ENCODE peak calls at places on chromosomes 12 and 14, in nine cellular contexts. One of them, this sample, is unnamed.

GRCh38 chr14:28677381-28677780 is 89.2 kb upstream of the FOXG1 start:
- DNase-seq in stimulated activated effector memory CD8-positive, alpha-beta T cell treated with anti-CD3 and anti-CD28 coated beads, Interleukin-12 subunit alpha, Interleukin-12 subunit beta, amount 100 ng/mL, for 72 hours: no peak
- DNase-seq in KBM-7: no peak
- DNase-seq in lower leg skin: no peak
- DNase-seq in activated T-cell treated with anti-CD3 and anti-CD28 coated beads, Interleukin-2, amount 50 U/mL, for 4 hours: no peak
- DNase-seq in mesendoderm: peak
- DNase-seq in GM12891: no peak
- DNase-seq in GM03348: no peak
- DNase-seq in GM10248: no peak
- DNase-seq in this sample: no peak

GRCh38 chr14:51337520-51337919 is 97.5 kb downstream of the TMX1 start:
- DNase-seq in stimulated activated effector memory CD8-positive, alpha-beta T cell treated with anti-CD3 and anti-CD28 coated beads, Interleukin-12 subunit alpha, Interleukin-12 subunit beta, amount 100 ng/mL, for 72 hours: no peak
- DNase-seq in KBM-7: peak
- DNase-seq in lower leg skin: peak
- DNase-seq in activated T-cell treated with anti-CD3 and anti-CD28 coated beads, Interleukin-2, amount 50 U/mL, for 4 hours: no peak
- DNase-seq in mesendoderm: no peak
- DNase-seq in GM12891: no peak
- DNase-seq in GM03348: no peak
- DNase-seq in GM10248: no peak
- DNase-seq in this sample: no peak

GRCh38 chr12:71430756-71431155 is 8.8 kb upstream of the LGR5 start:
- DNase-seq in stimulated activated effector memory CD8-positive, alpha-beta T cell treated with anti-CD3 and anti-CD28 coated beads, Interleukin-12 subunit alpha, Interleukin-12 subunit beta, amount 100 ng/mL, for 72 hours: no peak
- DNase-seq in KBM-7: no peak
- DNase-seq in lower leg skin: no peak
- DNase-seq in activated T-cell treated with anti-CD3 and anti-CD28 coated beads, Interleukin-2, amount 50 U/mL, for 4 hours: no peak
- DNase-seq in mesendoderm: no peak
- DNase-seq in GM12891: no peak
- DNase-seq in GM03348: no peak
- DNase-seq in GM10248: no peak
- DNase-seq in this sample: no peak

GRCh38 chr14:49420201-49420600 is 166.0 kb downstream of the RPS29 start:
- DNase-seq in stimulated activated effector memory CD8-positive, alpha-beta T cell treated with anti-CD3 and anti-CD28 coated beads, Interleukin-12 subunit alpha, Interleukin-12 subunit beta, amount 100 ng/mL, for 72 hours: no peak
- DNase-seq in KBM-7: no peak
- DNase-seq in lower leg skin: no peak
- DNase-seq in activated T-cell treated with anti-CD3 and anti-CD28 coated beads, Interleukin-2, amount 50 U/mL, for 4 hours: no peak
- DNase-seq in mesendoderm: no peak
- DNase-seq in GM12891: no peak
- DNase-seq in GM03348: no peak
- DNase-seq in GM10248: no peak
- DNase-seq in this sample: no peak

GRCh38 chr12:42296503-42297109 is 29.3 kb downstream of the ZCRB1 start:
- DNase-seq in stimulated activated effector memory CD8-positive, alpha-beta T cell treated with anti-CD3 and anti-CD28 coated beads, Interleukin-12 subunit alpha, Interleukin-12 subunit beta, amount 100 ng/mL, for 72 hours: no peak
- DNase-seq in KBM-7: peak
- DNase-seq in lower leg skin: no peak
- DNase-seq in activated T-cell treated with anti-CD3 and anti-CD28 coated beads, Interleukin-2, amount 50 U/mL, for 4 hours: no peak
- DNase-seq in mesendoderm: peak
- DNase-seq in GM12891: no peak
- DNase-seq in GM03348: no peak
- DNase-seq in GM10248: no peak
- DNase-seq in this sample: no peak

GRCh38 chr14:52850520-52850919 is 59.1 kb upstream of the GNPNAT1 start:
- DNase-seq in stimulated activated effector memory CD8-positive, alpha-beta T cell treated with anti-CD3 and anti-CD28 coated beads, Interleukin-12 subunit alpha, Interleukin-12 subunit beta, amount 100 ng/mL, for 72 hours: no peak
- DNase-seq in KBM-7: no peak
- DNase-seq in lower leg skin: no peak
- DNase-seq in activated T-cell treated with anti-CD3 and anti-CD28 coated beads, Interleukin-2, amount 50 U/mL, for 4 hours: no peak
- DNase-seq in mesendoderm: no peak
- DNase-seq in GM12891: no peak
- DNase-seq in GM03348: no peak
- DNase-seq in GM10248: no peak
- DNase-seq in this sample: no peak

GRCh38 chr14:60349663-60350365 is 100.8 kb downstream of the PPM1A start:
- DNase-seq in stimulated activated effector memory CD8-positive, alpha-beta T cell treated with anti-CD3 and anti-CD28 coated beads, Interleukin-12 subunit alpha, Interleukin-12 subunit beta, amount 100 ng/mL, for 72 hours: no peak
- DNase-seq in KBM-7: peak
- DNase-seq in lower leg skin: no peak
- DNase-seq in activated T-cell treated with anti-CD3 and anti-CD28 coated beads, Interleukin-2, amount 50 U/mL, for 4 hours: no peak
- DNase-seq in mesendoderm: peak
- DNase-seq in GM12891: peak
- DNase-seq in GM03348: peak
- DNase-seq in GM10248: peak
- DNase-seq in this sample: peak

GRCh38 chr14:77469539-77469938 is 11.6 kb downstream of the AHSA1 start:
- DNase-seq in stimulated activated effector memory CD8-positive, alpha-beta T cell treated with anti-CD3 and anti-CD28 coated beads, Interleukin-12 subunit alpha, Interleukin-12 subunit beta, amount 100 ng/mL, for 72 hours: no peak
- DNase-seq in KBM-7: no peak
- DNase-seq in lower leg skin: no peak
- DNase-seq in activated T-cell treated with anti-CD3 and anti-CD28 coated beads, Interleukin-2, amount 50 U/mL, for 4 hours: no peak
- DNase-seq in mesendoderm: peak
- DNase-seq in GM12891: no peak
- DNase-seq in GM03348: no peak
- DNase-seq in GM10248: no peak
- DNase-seq in this sample: no peak

GRCh38 chr14:105086833-105087307 is 21.6 kb upstream of the GPR132 start:
- DNase-seq in stimulated activated effector memory CD8-positive, alpha-beta T cell treated with anti-CD3 and anti-CD28 coated beads, Interleukin-12 subunit alpha, Interleukin-12 subunit beta, amount 100 ng/mL, for 72 hours: peak
- DNase-seq in KBM-7: peak
- DNase-seq in lower leg skin: no peak
- DNase-seq in activated T-cell treated with anti-CD3 and anti-CD28 coated beads, Interleukin-2, amount 50 U/mL, for 4 hours: peak
- DNase-seq in mesendoderm: peak
- DNase-seq in GM12891: peak
- DNase-seq in GM03348: peak
- DNase-seq in GM10248: peak
- DNase-seq in this sample: peak

GRCh38 chr14:23485311-23485710 is 15.8 kb downstream of the NGDN start:
- DNase-seq in stimulated activated effector memory CD8-positive, alpha-beta T cell treated with anti-CD3 and anti-CD28 coated beads, Interleukin-12 subunit alpha, Interleukin-12 subunit beta, amount 100 ng/mL, for 72 hours: no peak
- DNase-seq in KBM-7: no peak
- DNase-seq in lower leg skin: no peak
- DNase-seq in activated T-cell treated with anti-CD3 and anti-CD28 coated beads, Interleukin-2, amount 50 U/mL, for 4 hours: no peak
- DNase-seq in mesendoderm: peak
- DNase-seq in GM12891: no peak
- DNase-seq in GM03348: no peak
- DNase-seq in GM10248: no peak
- DNase-seq in this sample: no peak

GRCh38 chr14:91879196-91879595 is 11.9 kb upstream of the TC2N start:
- DNase-seq in stimulated activated effector memory CD8-positive, alpha-beta T cell treated with anti-CD3 and anti-CD28 coated beads, Interleukin-12 subunit alpha, Interleukin-12 subunit beta, amount 100 ng/mL, for 72 hours: no peak
- DNase-seq in KBM-7: no peak
- DNase-seq in lower leg skin: no peak
- DNase-seq in activated T-cell treated with anti-CD3 and anti-CD28 coated beads, Interleukin-2, amount 50 U/mL, for 4 hours: no peak
- DNase-seq in mesendoderm: no peak
- DNase-seq in GM12891: no peak
- DNase-seq in GM03348: no peak
- DNase-seq in GM10248: no peak
- DNase-seq in this sample: no peak

GRCh38 chr12:14946162-14946561 is 7.8 kb upstream of the ERP27 start:
- DNase-seq in stimulated activated effector memory CD8-positive, alpha-beta T cell treated with anti-CD3 and anti-CD28 coated beads, Interleukin-12 subunit alpha, Interleukin-12 subunit beta, amount 100 ng/mL, for 72 hours: no peak
- DNase-seq in KBM-7: no peak
- DNase-seq in lower leg skin: no peak
- DNase-seq in activated T-cell treated with anti-CD3 and anti-CD28 coated beads, Interleukin-2, amount 50 U/mL, for 4 hours: no peak
- DNase-seq in mesendoderm: no peak
- DNase-seq in GM12891: no peak
- DNase-seq in GM03348: no peak
- DNase-seq in GM10248: no peak
- DNase-seq in this sample: no peak

GRCh38 chr14:25909361-25909760 is 688.5 kb downstream of the NOVA1 start:
- DNase-seq in stimulated activated effector memory CD8-positive, alpha-beta T cell treated with anti-CD3 and anti-CD28 coated beads, Interleukin-12 subunit alpha, Interleukin-12 subunit beta, amount 100 ng/mL, for 72 hours: no peak
- DNase-seq in KBM-7: no peak
- DNase-seq in lower leg skin: no peak
- DNase-seq in activated T-cell treated with anti-CD3 and anti-CD28 coated beads, Interleukin-2, amount 50 U/mL, for 4 hours: no peak
- DNase-seq in mesendoderm: no peak
- DNase-seq in GM12891: no peak
- DNase-seq in GM03348: no peak
- DNase-seq in GM10248: no peak
- DNase-seq in this sample: no peak

GRCh38 chr14:66634876-66635275 is 126.9 kb downstream of the GPHN start:
- DNase-seq in stimulated activated effector memory CD8-positive, alpha-beta T cell treated with anti-CD3 and anti-CD28 coated beads, Interleukin-12 subunit alpha, Interleukin-12 subunit beta, amount 100 ng/mL, for 72 hours: no peak
- DNase-seq in KBM-7: no peak
- DNase-seq in lower leg skin: no peak
- DNase-seq in activated T-cell treated with anti-CD3 and anti-CD28 coated beads, Interleukin-2, amount 50 U/mL, for 4 hours: no peak
- DNase-seq in mesendoderm: peak
- DNase-seq in GM12891: no peak
- DNase-seq in GM03348: no peak
- DNase-seq in GM10248: no peak
- DNase-seq in this sample: no peak

GRCh38 chr12:89040146-89040964 is 311.9 kb downstream of the DUSP6 start:
- DNase-seq in stimulated activated effector memory CD8-positive, alpha-beta T cell treated with anti-CD3 and anti-CD28 coated beads, Interleukin-12 subunit alpha, Interleukin-12 subunit beta, amount 100 ng/mL, for 72 hours: peak
- DNase-seq in KBM-7: peak
- DNase-seq in lower leg skin: no peak
- DNase-seq in activated T-cell treated with anti-CD3 and anti-CD28 coated beads, Interleukin-2, amount 50 U/mL, for 4 hours: peak
- DNase-seq in mesendoderm: no peak
- DNase-seq in GM12891: peak
- DNase-seq in GM03348: no peak
- DNase-seq in GM10248: peak
- DNase-seq in this sample: peak

GRCh38 chr12:51028126-51028810 is 2.1 kb upstream of the SLC11A2 start:
- DNase-seq in stimulated activated effector memory CD8-positive, alpha-beta T cell treated with anti-CD3 and anti-CD28 coated beads, Interleukin-12 subunit alpha, Interleukin-12 subunit beta, amount 100 ng/mL, for 72 hours: no peak
- DNase-seq in KBM-7: peak
- DNase-seq in lower leg skin: peak
- DNase-seq in activated T-cell treated with anti-CD3 and anti-CD28 coated beads, Interleukin-2, amount 50 U/mL, for 4 hours: no peak
- DNase-seq in mesendoderm: peak
- DNase-seq in GM12891: no peak
- DNase-seq in GM03348: peak
- DNase-seq in GM10248: no peak
- DNase-seq in this sample: no peak

GRCh38 chr14:42911642-42912041 is 1305.0 kb downstream of the LRFN5 start:
- DNase-seq in stimulated activated effector memory CD8-positive, alpha-beta T cell treated with anti-CD3 and anti-CD28 coated beads, Interleukin-12 subunit alpha, Interleukin-12 subunit beta, amount 100 ng/mL, for 72 hours: no peak
- DNase-seq in KBM-7: no peak
- DNase-seq in lower leg skin: no peak
- DNase-seq in activated T-cell treated with anti-CD3 and anti-CD28 coated beads, Interleukin-2, amount 50 U/mL, for 4 hours: no peak
- DNase-seq in mesendoderm: peak
- DNase-seq in GM12891: no peak
- DNase-seq in GM03348: no peak
- DNase-seq in GM10248: no peak
- DNase-seq in this sample: no peak

GRCh38 chr14:101193126-101193844 is 289.8 kb upstream of the RTL1 start:
- DNase-seq in stimulated activated effector memory CD8-positive, alpha-beta T cell treated with anti-CD3 and anti-CD28 coated beads, Interleukin-12 subunit alpha, Interleukin-12 subunit beta, amount 100 ng/mL, for 72 hours: no peak
- DNase-seq in KBM-7: no peak
- DNase-seq in lower leg skin: no peak
- DNase-seq in activated T-cell treated with anti-CD3 and anti-CD28 coated beads, Interleukin-2, amount 50 U/mL, for 4 hours: no peak
- DNase-seq in mesendoderm: no peak
- DNase-seq in GM12891: no peak
- DNase-seq in GM03348: no peak
- DNase-seq in GM10248: no peak
- DNase-seq in this sample: no peak

GRCh38 chr12:52171950-52172512 is 19.8 kb downstream of the KRT80 start:
- DNase-seq in stimulated activated effector memory CD8-positive, alpha-beta T cell treated with anti-CD3 and anti-CD28 coated beads, Interleukin-12 subunit alpha, Interleukin-12 subunit beta, amount 100 ng/mL, for 72 hours: no peak
- DNase-seq in KBM-7: peak
- DNase-seq in lower leg skin: no peak
- DNase-seq in activated T-cell treated with anti-CD3 and anti-CD28 coated beads, Interleukin-2, amount 50 U/mL, for 4 hours: no peak
- DNase-seq in mesendoderm: peak
- DNase-seq in GM12891: no peak
- DNase-seq in GM03348: no peak
- DNase-seq in GM10248: no peak
- DNase-seq in this sample: no peak

GRCh38 chr14:31270196-31270772 is 62.7 kb upstream of the HECTD1 start:
- DNase-seq in stimulated activated effector memory CD8-positive, alpha-beta T cell treated with anti-CD3 and anti-CD28 coated beads, Interleukin-12 subunit alpha, Interleukin-12 subunit beta, amount 100 ng/mL, for 72 hours: peak
- DNase-seq in KBM-7: peak
- DNase-seq in lower leg skin: no peak
- DNase-seq in activated T-cell treated with anti-CD3 and anti-CD28 coated beads, Interleukin-2, amount 50 U/mL, for 4 hours: no peak
- DNase-seq in mesendoderm: peak
- DNase-seq in GM12891: no peak
- DNase-seq in GM03348: no peak
- DNase-seq in GM10248: no peak
- DNase-seq in this sample: peak

GRCh38 chr14:53233399-53233798 is 80.3 kb upstream of the DDHD1 start:
- DNase-seq in stimulated activated effector memory CD8-positive, alpha-beta T cell treated with anti-CD3 and anti-CD28 coated beads, Interleukin-12 subunit alpha, Interleukin-12 subunit beta, amount 100 ng/mL, for 72 hours: no peak
- DNase-seq in KBM-7: no peak
- DNase-seq in lower leg skin: no peak
- DNase-seq in activated T-cell treated with anti-CD3 and anti-CD28 coated beads, Interleukin-2, amount 50 U/mL, for 4 hours: no peak
- DNase-seq in mesendoderm: no peak
- DNase-seq in GM12891: no peak
- DNase-seq in GM03348: no peak
- DNase-seq in GM10248: no peak
- DNase-seq in this sample: no peak

GRCh38 chr14:104186575-104186974 is 48.2 kb downstream of the KIF26A start:
- DNase-seq in stimulated activated effector memory CD8-positive, alpha-beta T cell treated with anti-CD3 and anti-CD28 coated beads, Interleukin-12 subunit alpha, Interleukin-12 subunit beta, amount 100 ng/mL, for 72 hours: no peak
- DNase-seq in KBM-7: no peak
- DNase-seq in lower leg skin: no peak
- DNase-seq in activated T-cell treated with anti-CD3 and anti-CD28 coated beads, Interleukin-2, amount 50 U/mL, for 4 hours: no peak
- DNase-seq in mesendoderm: no peak
- DNase-seq in GM12891: no peak
- DNase-seq in GM03348: no peak
- DNase-seq in GM10248: no peak
- DNase-seq in this sample: no peak

This sample was measured in stimulated activated naive CD4-positive, alpha-beta T cell treated with Interleukin-2 at 50 U/mL for 16 hours.